ENCODE peak calls at places on chromosome 15, in ten cellular contexts. N is non-pigmented ciliary epithelial cell; H is iris pigment epithelial cell; T is Right ventricle myocardium superior; R is AG04449; B is NCI-H2081; F is Kasumi-1; L is stimulated activated CD4-positive, alpha-beta T cell treated with anti-CD3 and anti-CD28 coated beads, Interleukin-2, amount 100 ng/mL, for 48 hours; M is substantia nigra; K is NCI-H524. X is an unnamed sample.

GRCh38 chr15:79640206-79640605 is 208.1 kb downstream of the MINAR1 start:
- DNase-seq in F (no peak), L (no peak), R (peak), M (no peak), K (no peak), H (peak), N (peak), T (no peak), B (no peak), X (peak)

GRCh38 chr15:95394186-95395067 is 936.1 kb upstream of the NR2F2 start:
- DNase-seq in L (no peak), R (no peak), F (no peak), K (no peak), N (no peak), M (no peak), H (peak), T (no peak), B (no peak), X (peak)

GRCh38 chr15:34984884-34985630 is 3.0 kb downstream of the ZNF770 start:
- DNase-seq in B (no peak), F (no peak), H (peak), K (no peak), N (peak), T (no peak), L (no peak), M (no peak), R (no peak), X (no peak)

GRCh38 chr15:78033864-78034263 is 43.6 kb downstream of the TBC1D2B start:
- DNase-seq in H (peak), T (no peak), L (no peak), K (no peak), M (no peak), N (no peak), F (no peak), R (no peak), B (peak), X (no peak)

GRCh38 chr15:39260791-39261190 is 320.1 kb upstream of the THBS1 start:
- DNase-seq in T (no peak), H (no peak), B (no peak), K (no peak), R (no peak), L (no peak), N (no peak), M (no peak), F (no peak), X (no peak)

GRCh38 chr15:46039703-46040102 is 404.9 kb downstream of the SQOR start:
- DNase-seq in B (no peak), K (no peak), H (no peak), R (no peak), L (no peak), N (no peak), F (no peak), T (no peak), M (no peak), X (no peak)

GRCh38 chr15:51390239-51390931 is 48.9 kb downstream of the GLDN start:
- DNase-seq in T (no peak), L (no peak), H (no peak), F (no peak), K (no peak), R (no peak), B (no peak), M (no peak), N (no peak), X (no peak)

GRCh38 chr15:57685316-57685715 is 21.2 kb upstream of the POLR2M start:
- DNase-seq in H (no peak), F (no peak), N (no peak), R (no peak), K (no peak), L (no peak), M (no peak), T (no peak), B (no peak), X (no peak)

GRCh38 chr15:44861439-44861910 is 95.0 kb upstream of the TERB2 start:
- DNase-seq in L (no peak), M (no peak), F (no peak), N (no peak), R (no peak), T (no peak), B (no peak), H (no peak), K (no peak), X (no peak)

GRCh38 chr15:40958723-40959122 is 5.5 kb downstream of the CHAC1 start:
- DNase-seq in M (no peak), T (peak), L (no peak), R (no peak), H (no peak), B (no peak), N (no peak), F (no peak), K (no peak), X (no peak)

GRCh38 chr15:35209838-35210237 is 124.7 kb upstream of the NANOGP8 start:
- DNase-seq in R (no peak), F (no peak), T (no peak), H (peak), M (no peak), N (no peak), L (no peak), B (no peak), K (no peak), X (no peak)

GRCh38 chr15:69648215-69648614 is 195.6 kb downstream of the RPLP1 start:
- DNase-seq in F (no peak), T (no peak), H (peak), B (no peak), R (no peak), K (peak), M (no peak), L (no peak), N (no peak), X (no peak)

GRCh38 chr15:69591905-69592508 is 139.4 kb downstream of the RPLP1 start:
- DNase-seq in K (no peak), B (peak), M (no peak), H (no peak), F (no peak), L (no peak), R (no peak), T (no peak), N (no peak), X (no peak)

GRCh38 chr15:39585871-39586301 is 5.0 kb downstream of the THBS1 start:
- DNase-seq in T (no peak), H (no peak), B (no peak), N (no peak), R (peak), M (no peak), L (no peak), K (no peak), F (no peak), X (no peak)

GRCh38 chr15:92528736-92529135 is 126.8 kb downstream of the FAM174B start:
- DNase-seq in T (no peak), H (no peak), B (no peak), F (no peak), K (no peak), M (no peak), R (no peak), L (no peak), N (no peak), X (no peak)

GRCh38 chr15:62404194-62404985 is 239.3 kb upstream of the C2CD4B start:
- DNase-seq in K (peak), M (no peak), H (no peak), F (no peak), R (no peak), L (no peak), T (no peak), N (no peak), B (no peak), X (no peak)

GRCh38 chr15:66873856-66874255 is 171.8 kb downstream of the SMAD6 start:
- DNase-seq in H (no peak), F (no peak), B (no peak), M (no peak), L (no peak), T (no peak), N (no peak), K (no peak), R (no peak), X (no peak)

GRCh38 chr15:52163321-52164190 is 27.6 kb downstream of the GNB5 start:
- DNase-seq in R (no peak), H (no peak), L (no peak), N (no peak), T (no peak), M (no peak), F (no peak), B (no peak), K (peak), X (no peak)

GRCh38 chr15:93861413-93861812 is 369.9 kb upstream of the MCTP2 start:
- DNase-seq in H (no peak), L (no peak), T (peak), M (no peak), N (no peak), B (no peak), F (no peak), K (no peak), R (peak), X (no peak)

GRCh38 chr15:41881925-41882688 is 11.7 kb downstream of the SPTBN5 start:
- DNase-seq in R (no peak), M (no peak), N (no peak), T (peak), H (peak), F (no peak), K (no peak), B (no peak), L (no peak), X (no peak)

GRCh38 chr15:59199775-59200465 is 6.7 kb upstream of the LDHAL6B start:
- DNase-seq in M (no peak), N (peak), R (no peak), F (no peak), K (no peak), L (no peak), H (peak), B (no peak), T (no peak), X (peak)

GRCh38 chr15:57149196-57149595 is 227.1 kb upstream of the CGNL1 start:
- DNase-seq in M (no peak), H (peak), L (no peak), K (no peak), F (no peak), N (no peak), R (no peak), B (no peak), T (no peak), X (peak)

GRCh38 chr15:29788433-29789034 is 33.7 kb downstream of the TJP1 start:
- DNase-seq in R (no peak), H (no peak), K (no peak), B (no peak), F (no peak), L (no peak), T (no peak), N (no peak), M (no peak), X (no peak)

X was measured in skeletal muscle cell.